ENCODE peak calls at places on chromosomes 3 and 15, in six cellular contexts. One of them, this sample, is unnamed. For H3K36me3, the result is how much of the 10 kb centered on the place peaks cover.

GRCh38 chr3:172305552-172305951 is 142.7 kb downstream of the GHSR start:
- DNase-seq in right atrium auricular region: no peak
- DNase-seq in NT2/D1: no peak
- DNase-seq in CD4-positive, alpha-beta memory T cell: no peak
- DNase-seq in naive thymus-derived CD4-positive, alpha-beta T cell: no peak
- DNase-seq in upper lobe of left lung: no peak
- DNase-seq in this sample: no peak

GRCh38 chr3:15405448-15406050 is 21.8 kb downstream of the METTL6 start:
- DNase-seq in right atrium auricular region: no peak
- DNase-seq in CD4-positive, alpha-beta memory T cell: peak
- DNase-seq in naive thymus-derived CD4-positive, alpha-beta T cell: no peak
- DNase-seq in upper lobe of left lung: no peak
- DNase-seq in NT2/D1: peak
- DNase-seq in this sample: peak

GRCh38 chr3:112818289-112818688 is 28.4 kb downstream of the CD200R1L start:
- DNase-seq in NT2/D1: no peak
- DNase-seq in naive thymus-derived CD4-positive, alpha-beta T cell: no peak
- DNase-seq in upper lobe of left lung: no peak
- DNase-seq in CD4-positive, alpha-beta memory T cell: no peak
- DNase-seq in right atrium auricular region: no peak
- DNase-seq in this sample: no peak

GRCh38 chr3:141164844-141165243 is 66.8 kb upstream of the PXYLP1 start:
- DNase-seq in CD4-positive, alpha-beta memory T cell: no peak
- DNase-seq in right atrium auricular region: no peak
- DNase-seq in naive thymus-derived CD4-positive, alpha-beta T cell: no peak
- DNase-seq in NT2/D1: no peak
- DNase-seq in upper lobe of left lung: no peak
- DNase-seq in this sample: no peak

GRCh38 chr3:117995795-117996194 is 1038.9 kb downstream of the IGSF11 start:
- DNase-seq in right atrium auricular region: no peak
- DNase-seq in CD4-positive, alpha-beta memory T cell: no peak
- DNase-seq in upper lobe of left lung: no peak
- DNase-seq in NT2/D1: no peak
- DNase-seq in naive thymus-derived CD4-positive, alpha-beta T cell: no peak
- DNase-seq in this sample: no peak

GRCh38 chr3:47578119-47578630 is 490 bp downstream of the CSPG5 start:
- DNase-seq in naive thymus-derived CD4-positive, alpha-beta T cell: peak
- DNase-seq in right atrium auricular region: no peak
- DNase-seq in NT2/D1: no peak
- DNase-seq in upper lobe of left lung: peak
- DNase-seq in CD4-positive, alpha-beta memory T cell: peak
- DNase-seq in this sample: peak

GRCh38 chr15:64763462-64763861 is 11.9 kb downstream of the RBPMS2 start:
- DNase-seq in naive thymus-derived CD4-positive, alpha-beta T cell: no peak
- DNase-seq in CD4-positive, alpha-beta memory T cell: no peak
- DNase-seq in right atrium auricular region: no peak
- DNase-seq in upper lobe of left lung: no peak
- DNase-seq in NT2/D1: no peak
- DNase-seq in this sample: no peak

GRCh38 chr3:42790714-42791229 is 13.5 kb downstream of the HIGD1A start:
- DNase-seq in upper lobe of left lung: no peak
- DNase-seq in NT2/D1: no peak
- DNase-seq in CD4-positive, alpha-beta memory T cell: no peak
- DNase-seq in naive thymus-derived CD4-positive, alpha-beta T cell: no peak
- DNase-seq in right atrium auricular region: no peak
- DNase-seq in this sample: no peak

GRCh38 chr3:12252859-12253258 is 36.0 kb upstream of the PPARG start:
- DNase-seq in right atrium auricular region: no peak
- DNase-seq in naive thymus-derived CD4-positive, alpha-beta T cell: no peak
- DNase-seq in upper lobe of left lung: no peak
- DNase-seq in NT2/D1: no peak
- DNase-seq in CD4-positive, alpha-beta memory T cell: no peak
- DNase-seq in this sample: no peak

GRCh38 chr3:112773864-112774263 is 72.8 kb downstream of the CD200R1L start:
- DNase-seq in CD4-positive, alpha-beta memory T cell: peak
- DNase-seq in naive thymus-derived CD4-positive, alpha-beta T cell: no peak
- DNase-seq in NT2/D1: no peak
- DNase-seq in right atrium auricular region: no peak
- DNase-seq in upper lobe of left lung: no peak
- DNase-seq in this sample: no peak

GRCh38 chr3:128884992-128885391 is 5.6 kb downstream of the ACAD9 start:
- DNase-seq in NT2/D1: no peak
- DNase-seq in CD4-positive, alpha-beta memory T cell: no peak
- DNase-seq in right atrium auricular region: no peak
- DNase-seq in upper lobe of left lung: no peak
- DNase-seq in naive thymus-derived CD4-positive, alpha-beta T cell: no peak
- DNase-seq in this sample: no peak

GRCh38 chr3:111901617-111902016 is 42.6 kb downstream of the PHLDB2 start:
- DNase-seq in naive thymus-derived CD4-positive, alpha-beta T cell: no peak
- DNase-seq in NT2/D1: no peak
- DNase-seq in right atrium auricular region: no peak
- DNase-seq in CD4-positive, alpha-beta memory T cell: no peak
- DNase-seq in upper lobe of left lung: no peak
- DNase-seq in this sample: no peak

DNA sequence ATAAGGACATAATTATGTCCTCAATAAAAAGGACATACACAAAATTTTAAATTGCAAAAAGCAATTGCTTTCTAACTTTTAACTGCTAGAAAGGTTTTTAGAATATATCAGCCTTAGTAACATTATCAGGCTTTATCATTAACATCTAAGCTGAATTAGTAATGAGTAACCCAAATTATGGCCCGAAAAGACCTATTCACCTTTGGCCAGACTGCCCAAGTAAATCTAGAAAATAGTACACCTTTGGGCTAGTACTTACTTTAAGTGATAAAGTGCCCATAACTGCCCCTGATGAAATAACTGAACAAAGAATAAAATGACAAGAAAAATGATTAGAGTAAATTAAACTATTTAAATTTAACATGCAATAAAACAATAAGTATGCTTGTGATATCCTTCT is 117.2 kb downstream of the TBL1XR1 start:
- DNase-seq in right atrium auricular region: no peak
- DNase-seq in CD4-positive, alpha-beta memory T cell: no peak
- DNase-seq in upper lobe of left lung: no peak
- DNase-seq in naive thymus-derived CD4-positive, alpha-beta T cell: no peak
- DNase-seq in NT2/D1: no peak
- DNase-seq in this sample: no peak
- H3K36me3 ChIP-seq in right atrium auricular region: under half
- H3K36me3 ChIP-seq in CD4-positive, alpha-beta memory T cell: under half
- H3K36me3 ChIP-seq in upper lobe of left lung: under half
- H3K36me3 ChIP-seq in naive thymus-derived CD4-positive, alpha-beta T cell: under half
- H3K36me3 ChIP-seq in NT2/D1: under half
- H3K36me3 ChIP-seq in this sample: under half

DNA sequence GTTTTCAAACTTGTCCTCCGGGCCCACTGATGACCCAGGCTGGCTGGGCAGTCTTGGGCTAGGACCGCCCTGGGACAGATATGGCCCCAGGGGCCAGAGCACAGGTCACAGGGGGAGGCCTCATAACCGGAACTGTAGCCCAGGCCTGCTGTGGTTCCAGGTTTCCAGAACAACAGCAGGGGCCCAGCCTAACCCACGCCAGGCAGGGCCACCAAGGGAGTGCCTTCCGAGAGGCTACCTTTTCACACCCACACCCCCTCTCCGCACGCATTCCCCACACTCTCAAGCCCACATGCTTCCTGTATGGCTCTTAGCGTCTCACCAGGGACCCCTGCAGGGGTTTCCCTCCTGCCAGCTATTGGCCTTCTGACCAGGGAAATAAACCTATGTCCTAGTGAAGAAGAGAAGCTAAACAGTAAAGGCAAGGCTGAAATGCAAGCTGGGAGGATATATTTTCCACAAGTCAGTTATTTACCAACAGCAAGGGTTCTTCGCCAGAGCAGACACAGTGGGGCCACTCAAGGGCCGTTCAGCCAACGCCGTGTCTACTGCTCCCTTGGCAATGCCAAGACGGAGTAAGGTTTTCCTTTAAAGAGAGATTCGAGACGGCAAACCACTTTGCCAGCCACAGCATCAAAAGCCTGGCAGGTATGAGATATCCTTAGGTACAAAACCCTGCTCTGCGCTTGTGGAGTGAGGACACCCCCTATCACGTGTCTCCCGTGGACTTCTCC is 135.1 kb downstream of the ATP10A start:
- DNase-seq in right atrium auricular region: peak
- DNase-seq in naive thymus-derived CD4-positive, alpha-beta T cell: no peak
- DNase-seq in upper lobe of left lung: no peak
- DNase-seq in NT2/D1: no peak
- DNase-seq in CD4-positive, alpha-beta memory T cell: no peak
- DNase-seq in this sample: no peak
- H3K36me3 ChIP-seq in right atrium auricular region: under half
- H3K36me3 ChIP-seq in naive thymus-derived CD4-positive, alpha-beta T cell: under half
- H3K36me3 ChIP-seq in upper lobe of left lung: under half
- H3K36me3 ChIP-seq in NT2/D1: under half
- H3K36me3 ChIP-seq in CD4-positive, alpha-beta memory T cell: under half
- H3K36me3 ChIP-seq in this sample: under half

GRCh38 chr3:10474847-10475246 is 30.5 kb downstream of the ATP2B2 start:
- DNase-seq in NT2/D1: no peak
- DNase-seq in right atrium auricular region: no peak
- DNase-seq in naive thymus-derived CD4-positive, alpha-beta T cell: no peak
- DNase-seq in CD4-positive, alpha-beta memory T cell: no peak
- DNase-seq in upper lobe of left lung: no peak
- DNase-seq in this sample: no peak
- H3K36me3 ChIP-seq in NT2/D1: under half
- H3K36me3 ChIP-seq in right atrium auricular region: under half
- H3K36me3 ChIP-seq in naive thymus-derived CD4-positive, alpha-beta T cell: under half
- H3K36me3 ChIP-seq in CD4-positive, alpha-beta memory T cell: under half
- H3K36me3 ChIP-seq in upper lobe of left lung: under half
- H3K36me3 ChIP-seq in this sample: under half

GRCh38 chr3:17090271-17090992 is 205.7 kb downstream of the PLCL2 start:
- DNase-seq in CD4-positive, alpha-beta memory T cell: no peak
- DNase-seq in naive thymus-derived CD4-positive, alpha-beta T cell: no peak
- DNase-seq in NT2/D1: no peak
- DNase-seq in upper lobe of left lung: no peak
- DNase-seq in right atrium auricular region: no peak
- DNase-seq in this sample: no peak

GRCh38 chr3:17087509-17087908 is 202.8 kb downstream of the PLCL2 start:
- DNase-seq in NT2/D1: no peak
- DNase-seq in CD4-positive, alpha-beta memory T cell: peak
- DNase-seq in upper lobe of left lung: no peak
- DNase-seq in naive thymus-derived CD4-positive, alpha-beta T cell: no peak
- DNase-seq in right atrium auricular region: no peak
- DNase-seq in this sample: no peak

GRCh38 chr3:17089314-17089700 is 204.6 kb downstream of the PLCL2 start:
- DNase-seq in CD4-positive, alpha-beta memory T cell: no peak
- DNase-seq in upper lobe of left lung: no peak
- DNase-seq in right atrium auricular region: no peak
- DNase-seq in NT2/D1: no peak
- DNase-seq in naive thymus-derived CD4-positive, alpha-beta T cell: no peak
- DNase-seq in this sample: no peak

GRCh38 chr3:17088602-17089313 is 204.0 kb downstream of the PLCL2 start:
- DNase-seq in CD4-positive, alpha-beta memory T cell: peak
- DNase-seq in right atrium auricular region: no peak
- DNase-seq in naive thymus-derived CD4-positive, alpha-beta T cell: no peak
- DNase-seq in NT2/D1: no peak
- DNase-seq in upper lobe of left lung: peak
- DNase-seq in this sample: no peak

GRCh38 chr3:17088017-17088416 is 203.3 kb downstream of the PLCL2 start:
- DNase-seq in right atrium auricular region: no peak
- DNase-seq in naive thymus-derived CD4-positive, alpha-beta T cell: no peak
- DNase-seq in NT2/D1: no peak
- DNase-seq in CD4-positive, alpha-beta memory T cell: no peak
- DNase-seq in upper lobe of left lung: no peak
- DNase-seq in this sample: no peak
- H3K36me3 ChIP-seq in right atrium auricular region: under half
- H3K36me3 ChIP-seq in naive thymus-derived CD4-positive, alpha-beta T cell: under half
- H3K36me3 ChIP-seq in NT2/D1: under half
- H3K36me3 ChIP-seq in CD4-positive, alpha-beta memory T cell: under half
- H3K36me3 ChIP-seq in upper lobe of left lung: under half
- H3K36me3 ChIP-seq in this sample: under half

GRCh38 chr3:183287301-183287971 is 34.4 kb downstream of the B3GNT5 start:
- DNase-seq in CD4-positive, alpha-beta memory T cell: no peak
- DNase-seq in upper lobe of left lung: no peak
- DNase-seq in NT2/D1: no peak
- DNase-seq in naive thymus-derived CD4-positive, alpha-beta T cell: no peak
- DNase-seq in right atrium auricular region: peak
- DNase-seq in this sample: no peak

GRCh38 chr3:183283886-183284285 is 30.8 kb downstream of the B3GNT5 start:
- DNase-seq in CD4-positive, alpha-beta memory T cell: no peak
- DNase-seq in NT2/D1: no peak
- DNase-seq in naive thymus-derived CD4-positive, alpha-beta T cell: no peak
- DNase-seq in upper lobe of left lung: no peak
- DNase-seq in right atrium auricular region: no peak
- DNase-seq in this sample: no peak

GRCh38 chr3:183285318-183285717 is 32.3 kb downstream of the B3GNT5 start:
- DNase-seq in CD4-positive, alpha-beta memory T cell: no peak
- DNase-seq in naive thymus-derived CD4-positive, alpha-beta T cell: no peak
- DNase-seq in NT2/D1: no peak
- DNase-seq in upper lobe of left lung: no peak
- DNase-seq in right atrium auricular region: no peak
- DNase-seq in this sample: no peak

GRCh38 chr3:183284570-183284969 is 31.5 kb downstream of the B3GNT5 start:
- DNase-seq in CD4-positive, alpha-beta memory T cell: no peak
- DNase-seq in NT2/D1: no peak
- DNase-seq in right atrium auricular region: no peak
- DNase-seq in upper lobe of left lung: no peak
- DNase-seq in naive thymus-derived CD4-positive, alpha-beta T cell: no peak
- DNase-seq in this sample: no peak

GRCh38 chr3:183285828-183286457 is 32.9 kb downstream of the B3GNT5 start:
- DNase-seq in NT2/D1: no peak
- DNase-seq in naive thymus-derived CD4-positive, alpha-beta T cell: peak
- DNase-seq in right atrium auricular region: peak
- DNase-seq in upper lobe of left lung: no peak
- DNase-seq in CD4-positive, alpha-beta memory T cell: peak
- DNase-seq in this sample: no peak
- H3K36me3 ChIP-seq in NT2/D1: under half
- H3K36me3 ChIP-seq in naive thymus-derived CD4-positive, alpha-beta T cell: under half
- H3K36me3 ChIP-seq in right atrium auricular region: under half
- H3K36me3 ChIP-seq in upper lobe of left lung: under half
- H3K36me3 ChIP-seq in CD4-positive, alpha-beta memory T cell: under half
- H3K36me3 ChIP-seq in this sample: under half

GRCh38 chr3:25653322-25653721 is 11.4 kb downstream of the TOP2B start:
- DNase-seq in NT2/D1: no peak
- DNase-seq in upper lobe of left lung: no peak
- DNase-seq in naive thymus-derived CD4-positive, alpha-beta T cell: no peak
- DNase-seq in CD4-positive, alpha-beta memory T cell: no peak
- DNase-seq in right atrium auricular region: no peak
- DNase-seq in this sample: no peak

GRCh38 chr3:25648925-25649828 is 15.5 kb downstream of the TOP2B start:
- DNase-seq in NT2/D1: no peak
- DNase-seq in CD4-positive, alpha-beta memory T cell: no peak
- DNase-seq in naive thymus-derived CD4-positive, alpha-beta T cell: no peak
- DNase-seq in right atrium auricular region: no peak
- DNase-seq in upper lobe of left lung: no peak
- DNase-seq in this sample: no peak

GRCh38 chr3:25654576-25654975 is 10.1 kb downstream of the TOP2B start:
- DNase-seq in naive thymus-derived CD4-positive, alpha-beta T cell: no peak
- DNase-seq in NT2/D1: no peak
- DNase-seq in upper lobe of left lung: no peak
- DNase-seq in CD4-positive, alpha-beta memory T cell: no peak
- DNase-seq in right atrium auricular region: no peak
- DNase-seq in this sample: no peak

GRCh38 chr3:25655659-25656058 is 9.0 kb downstream of the TOP2B start:
- DNase-seq in upper lobe of left lung: no peak
- DNase-seq in naive thymus-derived CD4-positive, alpha-beta T cell: no peak
- DNase-seq in NT2/D1: no peak
- DNase-seq in right atrium auricular region: no peak
- DNase-seq in CD4-positive, alpha-beta memory T cell: peak
- DNase-seq in this sample: no peak

GRCh38 chr3:25652921-25653320 is 11.8 kb downstream of the TOP2B start:
- DNase-seq in CD4-positive, alpha-beta memory T cell: no peak
- DNase-seq in NT2/D1: no peak
- DNase-seq in naive thymus-derived CD4-positive, alpha-beta T cell: no peak
- DNase-seq in upper lobe of left lung: no peak
- DNase-seq in right atrium auricular region: no peak
- DNase-seq in this sample: no peak
- H3K36me3 ChIP-seq in CD4-positive, alpha-beta memory T cell: under half
- H3K36me3 ChIP-seq in NT2/D1: under half
- H3K36me3 ChIP-seq in naive thymus-derived CD4-positive, alpha-beta T cell: under half
- H3K36me3 ChIP-seq in upper lobe of left lung: under half
- H3K36me3 ChIP-seq in right atrium auricular region: under half
- H3K36me3 ChIP-seq in this sample: under half

This sample was measured in HAP-1.